ENCODE peak calls at places on chromosomes 12 and 14, in nine cellular contexts. One of them, this sample, is unnamed.
A peak's percentile ranks its signal among the peaks of the same experiment; 100 is the strongest.

GRCh38 chr14:74618078-74618952 is 6.3 kb upstream of the LTBP2 start:
- DNase-seq in GM12878: no peak
- DNase-seq in ovary: no peak
- DNase-seq in spleen: peak; percentile 87
- DNase-seq in upper lobe of left lung: no peak
- DNase-seq in transverse colon: peak; percentile 46
- DNase-seq in tibial nerve: peak; percentile 82
- DNase-seq in uterus: no peak
- DNase-seq in Peyer's patch: peak; percentile 72
- DNase-seq in this sample: no peak

GRCh38 chr14:55092326-55092725 is 36.7 kb upstream of the LGALS3 start:
- DNase-seq in Peyer's patch: no peak
- DNase-seq in spleen: no peak
- DNase-seq in transverse colon: no peak
- DNase-seq in upper lobe of left lung: no peak
- DNase-seq in uterus: no peak
- DNase-seq in GM12878: no peak
- DNase-seq in tibial nerve: no peak
- DNase-seq in ovary: no peak
- DNase-seq in this sample: no peak

GRCh38 chr14:95507701-95508103 is 8.7 kb downstream of the SYNE3 start:
- DNase-seq in uterus: no peak
- DNase-seq in tibial nerve: no peak
- DNase-seq in ovary: peak; percentile 38
- DNase-seq in Peyer's patch: no peak
- DNase-seq in transverse colon: no peak
- DNase-seq in GM12878: no peak
- DNase-seq in spleen: peak; percentile 72
- DNase-seq in upper lobe of left lung: no peak
- DNase-seq in this sample: no peak

GRCh38 chr12:57842342-57843294 is 3.9 kb downstream of the CTDSP2 start:
- DNase-seq in spleen: no peak
- DNase-seq in upper lobe of left lung: no peak
- DNase-seq in GM12878: no peak
- DNase-seq in uterus: no peak
- DNase-seq in tibial nerve: no peak
- DNase-seq in ovary: no peak
- DNase-seq in transverse colon: peak; percentile 40
- DNase-seq in Peyer's patch: no peak
- DNase-seq in this sample: no peak

GRCh38 chr14:103022669-103023044 is 34.7 kb downstream of the CDC42BPB start:
- DNase-seq in upper lobe of left lung: no peak
- DNase-seq in transverse colon: no peak
- DNase-seq in spleen: peak; percentile 13
- DNase-seq in GM12878: no peak
- DNase-seq in tibial nerve: no peak
- DNase-seq in uterus: no peak
- DNase-seq in Peyer's patch: no peak
- DNase-seq in ovary: no peak
- DNase-seq in this sample: no peak

GRCh38 chr14:84785997-84786396 is 743.9 kb upstream of the FLRT2 start:
- DNase-seq in tibial nerve: no peak
- DNase-seq in transverse colon: no peak
- DNase-seq in spleen: no peak
- DNase-seq in GM12878: no peak
- DNase-seq in Peyer's patch: no peak
- DNase-seq in ovary: no peak
- DNase-seq in upper lobe of left lung: no peak
- DNase-seq in uterus: no peak
- DNase-seq in this sample: no peak

GRCh38 chr12:81998761-81999378 is 239.7 kb upstream of the PPFIA2 start:
- DNase-seq in upper lobe of left lung: no peak
- DNase-seq in GM12878: no peak
- DNase-seq in Peyer's patch: no peak
- DNase-seq in uterus: no peak
- DNase-seq in spleen: no peak
- DNase-seq in ovary: no peak
- DNase-seq in transverse colon: no peak
- DNase-seq in tibial nerve: no peak
- DNase-seq in this sample: no peak

GRCh38 chr12:50197297-50197727 is 30.1 kb upstream of the CERS5 start:
- DNase-seq in GM12878: no peak
- DNase-seq in transverse colon: no peak
- DNase-seq in tibial nerve: no peak
- DNase-seq in uterus: no peak
- DNase-seq in spleen: no peak
- DNase-seq in ovary: no peak
- DNase-seq in upper lobe of left lung: no peak
- DNase-seq in Peyer's patch: no peak
- DNase-seq in this sample: no peak

GRCh38 chr12:7557227-7557626 is 53.6 kb upstream of the CD163 start:
- DNase-seq in ovary: no peak
- DNase-seq in GM12878: no peak
- DNase-seq in Peyer's patch: no peak
- DNase-seq in uterus: no peak
- DNase-seq in upper lobe of left lung: no peak
- DNase-seq in transverse colon: no peak
- DNase-seq in tibial nerve: no peak
- DNase-seq in spleen: no peak
- DNase-seq in this sample: no peak

GRCh38 chr12:27779416-27779815 is 617 bp upstream of the KLHL42 start:
- DNase-seq in spleen: peak; percentile 77
- DNase-seq in tibial nerve: peak; percentile 18
- DNase-seq in ovary: no peak
- DNase-seq in upper lobe of left lung: no peak
- DNase-seq in uterus: peak; percentile 29
- DNase-seq in Peyer's patch: peak; percentile 25
- DNase-seq in transverse colon: peak; percentile 14
- DNase-seq in GM12878: no peak
- DNase-seq in this sample: peak; percentile 13

GRCh38 chr14:78983126-78983525 is 813.0 kb downstream of the NRXN3 start:
- DNase-seq in ovary: no peak
- DNase-seq in transverse colon: no peak
- DNase-seq in spleen: no peak
- DNase-seq in uterus: no peak
- DNase-seq in GM12878: no peak
- DNase-seq in Peyer's patch: no peak
- DNase-seq in tibial nerve: no peak
- DNase-seq in upper lobe of left lung: no peak
- DNase-seq in this sample: no peak
- TF ChIP-seq POLR2A in ovary: no peak
- TF ChIP-seq POLR2A in transverse colon: no peak
- TF ChIP-seq POLR2A in spleen: no peak
- TF ChIP-seq POLR2A in uterus: no peak
- TF ChIP-seq POLR2A in GM12878: no peak
- TF ChIP-seq POLR2A in Peyer's patch: no peak
- TF ChIP-seq POLR2A in tibial nerve: no peak
- TF ChIP-seq POLR2A in upper lobe of left lung: no peak
- TF ChIP-seq POLR2A in this sample: no peak

GRCh38 chr12:92546259-92546825 is 156.4 kb upstream of the PLEKHG7 start:
- DNase-seq in tibial nerve: no peak
- DNase-seq in ovary: no peak
- DNase-seq in spleen: no peak
- DNase-seq in transverse colon: no peak
- DNase-seq in GM12878: no peak
- DNase-seq in upper lobe of left lung: no peak
- DNase-seq in Peyer's patch: no peak
- DNase-seq in uterus: no peak
- DNase-seq in this sample: no peak
- TF ChIP-seq POLR2A in tibial nerve: no peak
- TF ChIP-seq POLR2A in ovary: no peak
- TF ChIP-seq POLR2A in spleen: no peak
- TF ChIP-seq POLR2A in transverse colon: no peak
- TF ChIP-seq POLR2A in GM12878: no peak
- TF ChIP-seq POLR2A in upper lobe of left lung: no peak
- TF ChIP-seq POLR2A in Peyer's patch: no peak
- TF ChIP-seq POLR2A in uterus: no peak
- TF ChIP-seq POLR2A in this sample: no peak

GRCh38 chr14:53953828-53954550 is 2.6 kb downstream of the BMP4 start:
- DNase-seq in tibial nerve: peak; percentile 38
- DNase-seq in Peyer's patch: no peak
- DNase-seq in ovary: peak; percentile 65
- DNase-seq in upper lobe of left lung: peak; percentile 82
- DNase-seq in spleen: peak; percentile 70
- DNase-seq in GM12878: no peak
- DNase-seq in uterus: peak; percentile 48
- DNase-seq in transverse colon: peak; percentile 31
- DNase-seq in this sample: peak; percentile 20

GRCh38 chr14:53952533-53952932 is 4.1 kb downstream of the BMP4 start:
- DNase-seq in transverse colon: no peak
- DNase-seq in ovary: no peak
- DNase-seq in GM12878: no peak
- DNase-seq in Peyer's patch: no peak
- DNase-seq in spleen: no peak
- DNase-seq in tibial nerve: peak; percentile 48
- DNase-seq in uterus: no peak
- DNase-seq in upper lobe of left lung: no peak
- DNase-seq in this sample: no peak

GRCh38 chr14:53954551-53955233 is 1.9 kb downstream of the BMP4 start:
- DNase-seq in Peyer's patch: no peak
- DNase-seq in spleen: peak; percentile 69
- DNase-seq in tibial nerve: peak; percentile 30
- DNase-seq in GM12878: no peak
- DNase-seq in ovary: peak; percentile 64
- DNase-seq in transverse colon: no peak
- DNase-seq in uterus: peak; percentile 28
- DNase-seq in upper lobe of left lung: peak; percentile 88
- DNase-seq in this sample: no peak

GRCh38 chr14:53951661-53952265 is 4.9 kb downstream of the BMP4 start:
- DNase-seq in uterus: no peak
- DNase-seq in spleen: no peak
- DNase-seq in transverse colon: no peak
- DNase-seq in GM12878: no peak
- DNase-seq in ovary: peak; percentile 39
- DNase-seq in tibial nerve: no peak
- DNase-seq in upper lobe of left lung: peak; percentile 81
- DNase-seq in Peyer's patch: no peak
- DNase-seq in this sample: no peak

DNA sequence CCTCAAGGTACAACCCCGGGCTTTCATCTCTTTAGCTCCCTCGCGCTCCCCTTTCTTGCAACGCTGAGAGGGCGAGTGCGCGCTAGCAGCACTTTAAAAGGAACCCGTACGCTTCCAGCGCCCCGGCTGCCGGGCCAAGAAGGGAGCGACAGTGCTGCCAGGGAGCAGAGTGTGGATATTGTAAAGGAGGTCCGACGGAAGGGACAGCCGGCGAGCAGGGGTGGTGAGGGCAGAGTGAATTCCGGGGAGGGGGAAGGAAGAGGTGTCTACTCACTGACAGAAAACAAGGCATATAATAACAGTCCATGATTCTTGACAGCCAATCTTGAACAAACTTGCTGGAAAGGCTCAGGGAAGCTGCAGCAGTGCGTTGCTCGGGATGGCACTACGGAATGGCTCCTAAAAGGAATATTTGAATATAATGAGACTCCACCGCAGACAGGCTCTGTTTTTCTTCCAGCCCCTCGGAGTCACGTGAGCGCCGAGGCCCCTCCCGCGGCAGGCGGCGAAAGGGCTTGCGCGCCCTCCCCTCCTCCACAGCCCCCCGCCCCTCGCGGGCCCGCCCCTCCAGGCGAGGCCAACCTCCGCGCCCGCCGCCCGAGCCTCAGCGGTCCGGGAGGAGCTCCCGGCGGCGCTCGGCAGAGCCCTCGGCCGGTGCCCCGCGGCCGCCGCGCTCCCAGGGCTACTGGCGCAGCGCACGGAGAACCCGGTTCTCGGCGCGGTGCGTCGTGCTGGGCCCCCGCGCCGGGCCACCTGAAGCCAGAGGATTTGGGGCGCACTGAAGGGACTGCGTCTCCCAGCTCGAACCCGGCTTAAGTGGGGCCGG is 3.4 kb downstream of the BMP4 start:
- DNase-seq in uterus: peak; percentile 91
- DNase-seq in GM12878: no peak
- DNase-seq in transverse colon: peak; percentile 78
- DNase-seq in tibial nerve: peak; percentile 80
- DNase-seq in ovary: peak; percentile 93
- DNase-seq in Peyer's patch: peak; percentile 43
- DNase-seq in spleen: peak; percentile 77
- DNase-seq in upper lobe of left lung: peak; percentile 97
- DNase-seq in this sample: peak; percentile 83
- TF ChIP-seq POLR2A in uterus: peak; percentile 89
- TF ChIP-seq POLR2A in GM12878: peak; percentile 74
- TF ChIP-seq POLR2A in transverse colon: peak; percentile 61
- TF ChIP-seq POLR2A in tibial nerve: peak; percentile 89
- TF ChIP-seq POLR2A in ovary: peak; percentile 95
- TF ChIP-seq POLR2A in Peyer's patch: peak; percentile 65
- TF ChIP-seq POLR2A in spleen: no peak
- TF ChIP-seq POLR2A in upper lobe of left lung: peak; percentile 73
- TF ChIP-seq POLR2A in this sample: peak; percentile 89

DNA sequence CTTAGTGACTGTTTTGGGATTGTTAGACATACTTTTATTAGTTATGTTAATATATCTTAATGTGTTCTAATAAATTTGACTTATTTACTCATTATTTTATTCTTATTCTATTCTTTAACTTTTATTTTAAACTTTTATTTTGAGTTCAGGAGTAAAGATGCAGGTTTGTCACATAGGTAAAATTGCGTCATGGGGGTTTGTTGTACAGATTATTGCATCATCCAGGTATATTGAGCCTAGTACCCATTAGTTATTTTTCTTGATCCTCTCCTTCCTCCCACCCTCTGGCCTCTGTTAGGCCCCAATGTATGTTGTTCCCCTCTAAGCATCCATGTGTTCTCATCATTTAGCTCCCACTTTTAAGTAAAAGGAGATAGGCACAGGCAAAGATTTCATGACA is 495.5 kb downstream of the MDGA2 start:
- DNase-seq in spleen: no peak
- DNase-seq in Peyer's patch: no peak
- DNase-seq in tibial nerve: no peak
- DNase-seq in uterus: no peak
- DNase-seq in ovary: no peak
- DNase-seq in transverse colon: no peak
- DNase-seq in upper lobe of left lung: no peak
- DNase-seq in GM12878: no peak
- DNase-seq in this sample: no peak
- TF ChIP-seq POLR2A in spleen: no peak
- TF ChIP-seq POLR2A in Peyer's patch: no peak
- TF ChIP-seq POLR2A in tibial nerve: no peak
- TF ChIP-seq POLR2A in uterus: no peak
- TF ChIP-seq POLR2A in ovary: no peak
- TF ChIP-seq POLR2A in transverse colon: no peak
- TF ChIP-seq POLR2A in upper lobe of left lung: no peak
- TF ChIP-seq POLR2A in GM12878: no peak
- TF ChIP-seq POLR2A in this sample: no peak

This sample was measured in prostate gland.